ENCODE peak calls at places on chromosomes 11 and 22, in seven cellular contexts. U, E, A, M, Q, T and D are unnamed samples.

GRCh38 chr22:44628273-44628672 is 73.7 kb upstream of the PRR5 start:
- DNase-seq in Q (no peak), U (no peak), A (no peak), T (no peak), E (no peak), M (no peak), D (no peak)

GRCh38 chr11:95279921-95280861 is 49.2 kb upstream of the SESN3 start:
- DNase-seq in Q (no peak), E (no peak), U (no peak), A (peak), T (no peak), M (no peak), D (no peak)

GRCh38 chr11:120612363-120613263 is 101.1 kb downstream of the GRIK4 start:
- DNase-seq in U (no peak), A (peak), Q (no peak), T (peak), E (peak), M (no peak), D (no peak)

GRCh38 chr11:11441091-11441490 is 88.0 kb upstream of the CSNK2A3 start:
- DNase-seq in A (no peak), M (no peak), U (no peak), T (no peak), E (no peak), Q (no peak), D (no peak)

GRCh38 chr22:25752615-25753214 is 10.7 kb downstream of the MYO18B start:
- DNase-seq in T (no peak), E (no peak), U (no peak), Q (no peak), M (no peak), A (no peak), D (no peak)

GRCh38 chr11:66844496-66845142 is 1.4 kb downstream of the RCE1 start:
- DNase-seq in T (no peak), A (no peak), E (no peak), U (no peak), M (peak), Q (no peak), D (no peak)

GRCh38 chr11:20131744-20132666 is 28.3 kb downstream of the DBX1 start:
- DNase-seq in T (peak), Q (peak), M (no peak), E (peak), U (peak), A (peak), D (no peak)

GRCh38 chr11:13434247-13435205 is 28.5 kb downstream of the BTBD10 start:
- DNase-seq in U (peak), A (no peak), T (peak), M (no peak), Q (no peak), E (no peak), D (no peak)

GRCh38 chr22:42437488-42438292 is 5.5 kb upstream of the NFAM1 start:
- DNase-seq in Q (peak), T (peak), A (peak), E (peak), U (peak), M (peak), D (no peak)

GRCh38 chr11:79615425-79615824 is 174.6 kb upstream of the TENM4 start:
- DNase-seq in E (no peak), U (no peak), Q (no peak), T (no peak), M (no peak), A (no peak), D (no peak)

GRCh38 chr11:34316347-34317037 is 41.3 kb downstream of the ABTB2 start:
- DNase-seq in M (no peak), U (no peak), E (no peak), A (peak), Q (no peak), T (peak), D (no peak)

GRCh38 chr11:32034149-32034548 is 56.7 kb upstream of the RCN1 start:
- DNase-seq in E (no peak), A (peak), M (no peak), Q (no peak), U (no peak), T (peak), D (peak)

GRCh38 chr22:47218671-47219070 is 456.2 kb downstream of the TBC1D22A start:
- DNase-seq in T (no peak), E (no peak), U (no peak), A (no peak), M (peak), Q (peak), D (no peak)

GRCh38 chr11:22244986-22245592 is 52.2 kb downstream of the ANO5 start:
- DNase-seq in Q (no peak), E (peak), A (peak), T (peak), U (peak), M (no peak), D (peak)

GRCh38 chr11:65625628-65626342 is 10.2 kb downstream of the PCNX3 start:
- DNase-seq in A (peak), E (peak), M (no peak), U (peak), T (no peak), Q (peak), D (no peak)

GRCh38 chr11:4085575-4085974 is 9.0 kb upstream of the RRM1 start:
- DNase-seq in M (no peak), A (no peak), U (no peak), E (no peak), Q (no peak), T (no peak), D (no peak)

GRCh38 chr11:105155679-105156078 is 16.1 kb upstream of the CARD18 start:
- DNase-seq in T (no peak), U (peak), A (no peak), M (no peak), E (no peak), Q (no peak), D (no peak)

GRCh38 chr11:62909107-62909894 is 11.9 kb downstream of the CHRM1 start:
- DNase-seq in A (peak), Q (no peak), E (peak), M (no peak), T (peak), U (peak), D (no peak)

GRCh38 chr11:1674879-1675235 is 22.1 kb upstream of the KRTAP5-6 start:
- DNase-seq in T (no peak), Q (no peak), A (no peak), U (peak), M (no peak), E (no peak), D (no peak)

GRCh38 chr11:34631737-34632104 is 10.8 kb downstream of the EHF start:
- DNase-seq in Q (no peak), M (no peak), E (no peak), T (no peak), A (no peak), U (no peak), D (no peak)

GRCh38 chr11:75773595-75774353 is 5.2 kb downstream of the DGAT2 start:
- DNase-seq in T (no peak), A (no peak), E (no peak), U (no peak), M (no peak), Q (peak), D (no peak)

GRCh38 chr11:79174045-79175008 is 266.5 kb downstream of the TENM4 start:
- DNase-seq in M (no peak), U (peak), E (no peak), A (no peak), T (peak), Q (no peak), D (no peak)

GRCh38 chr22:22600862-22601261 is 41.8 kb upstream of the PRAME start:
- DNase-seq in E (no peak), M (no peak), T (no peak), A (no peak), Q (no peak), U (no peak), D (no peak)
- TF ChIP-seq CTCF in E (no peak), M (no peak), T (no peak), A (no peak), Q (no peak), U (no peak), D (no peak)

GRCh38 chr11:6655790-6656580 is at the start of gene DCHS1:
- DNase-seq in E (peak), Q (no peak), M (no peak), U (peak), A (no peak), T (no peak), D (no peak)

GRCh38 chr11:6658647-6659046 is 3.0 kb upstream of the DCHS1 start:
- DNase-seq in Q (no peak), T (no peak), A (no peak), E (no peak), U (no peak), M (no peak), D (no peak)

GRCh38 chr11:6656581-6656915 is 939 bp upstream of the DCHS1 start:
- DNase-seq in T (no peak), E (no peak), U (no peak), M (no peak), A (no peak), Q (no peak), D (no peak)

GRCh38 chr11:6656936-6657335 is 1.3 kb upstream of the DCHS1 start:
- DNase-seq in T (no peak), U (no peak), A (no peak), E (no peak), M (no peak), Q (no peak), D (no peak)

GRCh38 chr11:6657346-6657745 is 1.7 kb upstream of the DCHS1 start:
- DNase-seq in T (peak), E (no peak), A (no peak), U (no peak), Q (no peak), M (no peak), D (no peak)
- H3K4me3 ChIP-seq in T (no peak), E (no peak), A (no peak), U (no peak), Q (no peak), M (no peak), D (no peak)

GRCh38 chr11:74701351-74701750 is 29.9 kb downstream of the CHRDL2 start:
- DNase-seq in U (peak), E (peak), T (no peak), A (peak), M (no peak), Q (no peak), D (no peak)
- TF ChIP-seq CTCF in U (peak), E (no peak), T (peak), A (peak), M (no peak), Q (no peak), D (no peak)

GRCh38 chr11:47393163-47394049 is 15.0 kb upstream of the SLC39A13 start:
- DNase-seq in A (peak), U (peak), T (peak), E (no peak), M (no peak), Q (peak), D (no peak)

GRCh38 chr11:47396049-47396320 is 12.4 kb upstream of the SLC39A13 start:
- DNase-seq in Q (no peak), A (no peak), M (no peak), E (no peak), U (peak), T (no peak), D (no peak)

GRCh38 chr11:47394050-47394321 is 14.4 kb upstream of the SLC39A13 start:
- DNase-seq in U (no peak), E (no peak), Q (no peak), A (no peak), T (no peak), M (no peak), D (no peak)

GRCh38 chr11:47395225-47396048 is 13.0 kb upstream of the SLC39A13 start:
- DNase-seq in M (no peak), U (no peak), A (no peak), T (no peak), E (no peak), Q (no peak), D (no peak)

DNA sequence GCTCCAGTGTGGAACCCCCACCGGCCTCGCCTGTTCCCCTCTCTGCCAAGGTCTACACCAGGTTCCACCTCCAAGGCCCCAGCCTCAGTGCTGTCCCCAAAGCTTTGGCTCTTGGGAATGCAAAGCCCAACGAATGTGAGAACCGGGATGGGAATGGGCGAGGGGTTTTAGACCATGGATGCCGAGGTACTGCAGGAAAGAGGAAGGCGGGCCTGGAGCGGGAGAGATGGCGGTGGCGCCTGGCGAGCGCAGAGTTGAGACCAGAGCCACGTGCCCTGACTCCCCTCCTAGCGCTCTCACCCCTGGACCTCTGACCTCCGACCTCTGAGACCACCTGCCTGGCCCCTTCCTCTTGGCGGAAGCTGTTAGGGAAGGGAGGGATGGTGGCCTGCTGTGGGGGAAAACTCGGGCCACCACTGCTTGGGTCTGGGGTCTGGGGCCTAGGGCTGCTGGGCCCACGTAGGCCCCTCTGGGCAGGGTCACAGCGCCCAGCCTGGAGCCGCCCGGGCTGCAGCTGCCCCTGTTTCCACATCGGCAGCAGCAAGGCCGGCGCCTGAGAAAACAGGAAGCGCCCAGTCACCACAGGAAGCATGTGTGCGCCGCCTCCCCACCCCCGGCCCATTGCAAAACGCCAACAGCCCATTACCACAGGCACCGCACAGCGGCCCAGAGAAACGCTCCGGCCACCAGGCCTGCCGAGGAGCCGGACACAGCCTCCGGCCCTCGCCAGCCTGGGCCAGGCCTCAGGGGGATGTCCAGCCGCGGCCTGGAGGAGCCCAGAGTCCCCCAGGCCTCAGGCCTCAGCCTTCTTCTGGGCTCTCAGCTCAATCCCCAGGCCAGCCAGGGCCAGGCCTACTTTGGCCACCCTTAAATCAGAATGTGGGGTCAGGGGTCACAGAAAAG is 13.8 kb upstream of the SLC39A13 start:
- DNase-seq in T (peak), M (no peak), Q (peak), A (peak), E (no peak), U (peak), D (no peak)
- H3K4me3 ChIP-seq in T (no peak), M (peak), Q (peak), A (no peak), E (no peak), U (no peak), D (no peak)

GRCh38 chr22:37824674-37825641 is 1.8 kb downstream of the GALR3 start:
- DNase-seq in E (no peak), A (no peak), U (peak), T (no peak), M (no peak), Q (no peak), D (no peak)
- TF ChIP-seq CTCF in E (no peak), A (no peak), U (peak), T (no peak), M (no peak), Q (no peak), D (no peak)

DNA sequence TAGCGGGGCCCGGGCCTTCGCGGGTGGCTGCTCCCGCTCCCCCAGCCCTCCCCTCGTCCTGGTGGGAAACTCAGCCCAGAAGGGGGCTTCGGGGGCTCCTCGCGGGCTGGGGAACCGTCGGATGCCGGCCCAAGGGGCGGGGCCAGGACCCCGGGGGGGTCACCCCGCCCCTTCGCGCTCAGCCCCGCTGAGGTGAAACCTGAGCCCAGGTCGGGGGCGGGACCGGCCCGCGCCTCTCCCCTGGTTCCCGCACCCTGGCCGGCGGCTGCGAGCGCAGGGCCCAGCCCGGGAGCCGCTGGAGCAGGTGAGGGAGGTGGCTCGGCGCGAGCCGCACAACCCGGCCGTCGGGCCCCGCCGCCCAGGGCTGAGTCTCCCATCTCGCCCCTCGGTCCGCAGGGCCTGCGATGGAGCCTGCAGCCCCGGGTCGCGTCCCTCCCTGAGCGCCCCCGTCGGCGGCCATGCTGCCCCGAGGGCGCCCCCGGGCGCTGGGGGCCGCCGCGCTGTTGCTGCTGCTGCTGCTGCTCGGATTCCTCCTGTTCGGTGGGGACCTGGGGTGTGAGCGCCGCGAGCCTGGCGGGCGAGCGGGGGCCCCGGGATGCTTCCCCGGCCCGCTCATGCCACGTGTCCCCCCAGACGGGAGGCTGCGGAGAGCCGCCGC is at the start of gene LARGE2:
- DNase-seq in T (no peak), A (no peak), U (peak), Q (peak), M (no peak), E (peak), D (no peak)
- H3K4me3 ChIP-seq in T (no peak), A (no peak), U (peak), Q (peak), M (peak), E (peak), D (no peak)

DNA sequence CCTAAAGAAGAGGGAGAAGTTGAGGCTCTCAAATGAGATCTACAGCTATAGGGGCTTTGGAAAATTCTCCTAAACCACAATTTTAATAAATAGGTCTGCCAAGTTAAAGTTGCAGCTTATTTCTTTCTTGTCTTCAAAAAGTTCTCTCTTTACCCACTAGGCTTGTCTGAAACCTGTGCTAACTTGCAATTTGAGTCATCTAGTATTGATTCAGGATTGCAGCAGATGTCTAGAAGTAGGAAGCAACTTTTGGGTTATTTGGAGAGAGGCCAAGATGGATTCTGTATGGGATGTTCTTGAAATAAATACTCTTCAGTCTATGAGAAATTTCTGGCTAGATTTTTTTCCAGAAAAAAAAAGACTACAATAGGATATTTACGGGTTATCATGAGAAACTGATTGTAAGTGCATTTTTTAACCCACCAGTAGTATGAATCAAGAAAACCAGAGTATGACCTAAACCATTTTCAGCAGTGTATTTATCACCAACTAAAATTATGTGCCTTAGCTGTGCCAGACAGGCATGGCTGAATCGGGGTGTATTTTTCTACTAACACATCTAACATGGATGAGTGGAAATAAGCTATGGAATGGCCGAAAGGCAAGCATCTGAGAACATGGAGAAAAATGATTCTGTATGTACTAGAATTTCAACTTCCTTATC is 4.9 kb upstream of the RAB38 start:
- DNase-seq in E (no peak), T (peak), M (no peak), A (peak), U (no peak), Q (no peak), D (no peak)
- TF ChIP-seq CTCF in E (no peak), T (no peak), M (no peak), A (peak), U (no peak), Q (no peak), D (no peak)